ENCODE peak calls at places on chromosomes 12 and 14, in seven cellular contexts. O, R, F, H, K, X and E are unnamed samples.

GRCh38 chr12:80321653-80322052 is 122.4 kb upstream of the PTPRQ start:
- DNase-seq in F (no peak), R (no peak), K (no peak), O (no peak), H (no peak), X (peak; percentile 6), E (no peak)

GRCh38 chr12:109549613-109550309 is 23.5 kb downstream of the MMAB start:
- DNase-seq in K (no peak), O (no peak), X (no peak), H (no peak), F (no peak), R (no peak), E (no peak)

GRCh38 chr14:32224731-32225377 is 21.8 kb upstream of the RNU6-8 start:
- DNase-seq in F (no peak), K (peak; percentile 80), X (peak; percentile 44), O (no peak), H (no peak), R (no peak), E (no peak)

GRCh38 chr12:50986961-50987737 is 34.8 kb downstream of the HIGD1C start:
- DNase-seq in X (peak; percentile 75), F (no peak), R (peak; percentile 15), K (no peak), O (no peak), H (no peak), E (no peak)

GRCh38 chr14:51367600-51367931 is 127.5 kb downstream of the TMX1 start:
- DNase-seq in H (no peak), X (peak; percentile 89), O (no peak), K (no peak), F (no peak), R (no peak), E (no peak)

GRCh38 chr12:85138833-85139232 is 102.7 kb downstream of the LRRIQ1 start:
- DNase-seq in X (no peak), O (no peak), F (no peak), H (no peak), K (no peak), R (no peak), E (no peak)

GRCh38 chr12:24840046-24840800 is 108.7 kb downstream of the BCAT1 start:
- DNase-seq in F (no peak), X (no peak), O (no peak), K (no peak), R (no peak), H (no peak), E (no peak)

GRCh38 chr12:52179396-52179973 is 12.3 kb downstream of the KRT80 start:
- DNase-seq in O (no peak), R (no peak), X (no peak), H (no peak), K (no peak), F (no peak), E (no peak)

GRCh38 chr14:65774041-65774440 is 361.5 kb downstream of the FUT8 start:
- DNase-seq in R (no peak), O (no peak), X (no peak), H (no peak), F (no peak), K (no peak), E (no peak)

GRCh38 chr12:9646794-9647622 is 22.5 kb upstream of the CLEC2D start:
- DNase-seq in H (no peak), X (peak; percentile 13), O (no peak), K (no peak), R (no peak), F (no peak), E (no peak)

DNA sequence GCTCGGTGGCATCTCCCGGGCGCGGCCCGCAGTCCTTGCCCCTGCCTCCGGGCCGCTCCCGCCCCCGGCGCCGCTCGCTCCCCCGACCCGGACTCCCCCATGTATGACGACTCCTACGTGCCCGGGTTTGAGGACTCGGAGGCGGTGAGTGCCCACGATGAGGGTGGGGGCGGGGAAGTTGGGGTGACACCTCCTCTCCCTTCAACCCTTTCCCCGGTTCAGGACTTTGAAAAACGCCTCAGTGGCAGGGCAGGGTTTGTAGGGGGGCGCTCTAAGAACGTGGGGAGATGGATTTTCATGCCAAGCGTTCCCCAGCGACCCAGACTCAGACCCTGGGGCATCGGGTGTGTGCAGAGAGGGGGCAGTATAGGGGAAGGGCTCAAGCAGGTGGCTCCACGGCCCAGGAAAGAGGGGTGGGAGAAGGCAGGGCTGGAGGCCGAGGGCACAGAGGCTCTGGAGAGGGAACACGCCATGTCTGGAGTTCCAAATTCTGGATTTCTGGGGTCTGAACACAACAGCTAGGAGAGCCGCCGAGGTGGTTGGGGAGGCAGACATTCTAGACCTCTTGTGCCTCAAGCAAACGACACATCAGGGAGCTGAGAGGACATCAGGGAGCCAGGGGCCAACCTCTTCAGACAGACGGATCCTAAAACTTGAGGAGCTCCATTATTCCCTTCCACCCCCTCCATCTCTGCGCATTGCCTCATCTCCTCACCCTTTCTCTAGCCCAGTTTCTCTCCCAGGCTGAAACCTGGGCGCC is 715 bp downstream of the CACNB3 start:
- DNase-seq in H (no peak), K (no peak), F (no peak), O (no peak), R (no peak), X (no peak), E (no peak)
- TF ChIP-seq CTCF in H (no peak), K (peak; percentile 45), F (no peak), O (no peak), R (peak; percentile 15), X (peak; percentile 5), E (peak; percentile 35)

DNA sequence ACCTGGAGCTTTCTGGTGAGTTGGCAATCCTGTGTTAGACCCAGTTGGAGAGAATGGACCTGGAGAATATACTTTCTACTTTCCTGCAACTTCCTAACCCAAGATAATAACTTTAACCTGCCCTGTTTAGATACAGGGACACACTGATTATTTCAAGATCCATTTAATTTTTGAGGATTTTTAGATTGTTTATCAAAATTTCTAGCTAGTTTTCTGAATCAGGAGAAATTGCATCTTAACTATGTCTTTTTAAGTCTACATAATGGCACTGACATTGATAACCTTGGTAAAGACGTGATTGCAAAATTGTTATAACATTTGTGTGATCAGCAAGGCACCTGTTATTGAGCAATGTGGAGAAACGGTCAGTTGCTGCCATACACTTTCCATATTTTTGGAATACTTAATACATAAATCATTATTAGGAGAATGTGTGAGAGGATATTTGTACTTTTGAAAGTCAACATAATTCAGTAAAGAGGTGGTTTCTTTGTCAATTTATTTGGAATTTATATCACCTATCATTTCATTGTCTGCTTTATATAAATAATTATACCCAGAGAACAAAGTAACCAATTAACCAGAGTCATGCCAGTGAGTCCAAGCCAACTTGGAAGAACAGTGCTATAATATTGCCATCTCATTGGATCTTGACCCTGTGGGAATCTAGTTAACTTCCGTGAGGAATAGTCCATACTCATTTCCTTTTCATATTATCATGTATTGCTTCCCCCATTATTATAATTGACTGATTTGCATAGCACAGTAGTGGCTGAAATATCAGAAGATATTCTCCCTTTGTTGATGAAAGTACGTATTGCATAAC is 28.4 kb downstream of the NFYB start:
- DNase-seq in H (no peak), R (no peak), X (no peak), O (no peak), F (no peak), K (no peak), E (no peak)
- TF ChIP-seq CTCF in H (no peak), R (no peak), X (no peak), O (no peak), F (no peak), K (no peak), E (peak; percentile 47)

DNA sequence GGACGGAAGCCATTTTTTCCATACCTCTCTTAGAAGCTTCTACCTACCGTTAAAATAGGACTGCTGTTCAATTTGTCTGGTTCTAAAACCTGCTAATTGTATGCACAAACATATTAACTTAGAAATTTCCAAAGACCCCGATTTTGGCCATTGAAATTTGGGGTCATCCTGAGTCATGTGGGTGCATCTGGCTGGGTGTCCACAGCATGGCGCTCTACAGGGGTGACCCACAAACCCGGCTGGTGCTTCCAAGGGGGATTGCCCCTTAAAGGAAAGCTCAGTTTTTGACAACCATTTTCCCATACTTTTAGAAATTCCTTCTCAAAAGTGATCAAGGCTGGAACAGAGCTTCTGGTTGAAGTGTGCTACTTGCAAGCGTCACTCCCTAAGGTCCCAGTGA is 83.9 kb upstream of the EIF5 start:
- DNase-seq in F (no peak), K (no peak), R (no peak), H (no peak), X (no peak), O (no peak), E (no peak)
- TF ChIP-seq CTCF in F (no peak), K (no peak), R (no peak), H (no peak), X (no peak), O (no peak), E (no peak)

GRCh38 chr12:28172434-28173030 is 17.7 kb upstream of the CCDC91 start:
- DNase-seq in R (no peak), K (peak; percentile 18), X (peak; percentile 81), H (no peak), O (no peak), F (no peak), E (no peak)
- TF ChIP-seq CTCF in R (peak; percentile 37), K (peak; percentile 80), X (peak; percentile 79), H (peak; percentile 54), O (peak; percentile 29), F (no peak), E (peak; percentile 68)

GRCh38 chr12:14962797-14963196 is 1.4 kb upstream of the ARHGDIB start:
- DNase-seq in K (no peak), H (no peak), F (no peak), O (no peak), R (no peak), X (no peak), E (no peak)
- TF ChIP-seq CTCF in K (no peak), H (no peak), F (no peak), O (no peak), R (no peak), X (no peak), E (no peak)

GRCh38 chr14:103641181-103641580 is 12.2 kb downstream of the KLC1 start:
- DNase-seq in K (no peak), H (no peak), F (no peak), X (peak; percentile 54), O (no peak), R (no peak), E (no peak)

GRCh38 chr14:103633391-103633790 is 4.4 kb downstream of the KLC1 start:
- DNase-seq in F (no peak), X (no peak), H (no peak), R (no peak), O (no peak), K (no peak), E (no peak)

GRCh38 chr14:103634156-103634555 is 5.1 kb downstream of the KLC1 start:
- DNase-seq in K (no peak), R (no peak), H (no peak), X (no peak), O (no peak), F (no peak), E (no peak)

GRCh38 chr14:103638594-103638993 is 9.6 kb downstream of the KLC1 start:
- DNase-seq in K (no peak), X (no peak), F (no peak), R (no peak), O (no peak), H (no peak), E (no peak)
- TF ChIP-seq CTCF in K (no peak), X (no peak), F (no peak), R (no peak), O (no peak), H (no peak), E (no peak)

GRCh38 chr12:6735448-6736191 is 11.8 kb downstream of the COPS7A start:
- DNase-seq in H (no peak), X (peak; percentile 76), O (no peak), K (no peak), F (peak; percentile 29), R (no peak), E (no peak)
- TF ChIP-seq CTCF in H (peak; percentile 81), X (peak; percentile 77), O (peak; percentile 67), K (peak; percentile 75), F (no peak), R (peak; percentile 72), E (peak; percentile 80)